ENCODE peak calls at places on chromosomes 11 and 22, in six cellular contexts. A is IMR-90, P is HEK293T, I is K562, G is HepG2, O is GM12878. U is an unnamed sample.

GRCh38 chr11:112588252-112588668 is 327.6 kb upstream of the PLET1 start:
- DNase-seq in A (peak; percentile 77), P (peak; percentile 76), I (peak; percentile 58), G (peak; percentile 71), O (peak; percentile 40), U (peak; percentile 69)

GRCh38 chr22:27146871-27147591 is 489.6 kb downstream of the MIAT start:
- DNase-seq in A (no peak), P (no peak), I (no peak), G (no peak), O (no peak), U (no peak)

GRCh38 chr11:76321820-76322524 is 59.0 kb downstream of the THAP12 start:
- DNase-seq in A (no peak), P (no peak), I (no peak), G (no peak), O (no peak), U (no peak)

GRCh38 chr11:2737876-2738275 is 38.1 kb upstream of the KCNQ1OT1 start:
- DNase-seq in A (no peak), P (no peak), I (peak; percentile 62), G (no peak), O (no peak), U (no peak)

GRCh38 chr22:19358195-19358594 is 66.7 kb upstream of the CLTCL1 start:
- DNase-seq in A (no peak), P (peak; percentile 3), I (no peak), G (no peak), O (no peak), U (no peak)

GRCh38 chr11:121810291-121810690 is 305.7 kb downstream of the BLID start:
- DNase-seq in A (peak; percentile 88), P (no peak), I (no peak), G (no peak), O (no peak), U (no peak)

GRCh38 chr11:118696673-118697226 is 17.3 kb upstream of the TREH start:
- DNase-seq in A (no peak), P (no peak), I (no peak), G (no peak), O (no peak), U (no peak)

GRCh38 chr22:32660292-32660691 is 141.2 kb upstream of the TIMP3 start:
- DNase-seq in A (peak; percentile 70), P (peak; percentile 83), I (peak; percentile 68), G (peak; percentile 78), O (no peak), U (peak; percentile 47)

GRCh38 chr11:61072316-61073109 is 29.8 kb upstream of the CD5 start:
- DNase-seq in A (no peak), P (no peak), I (no peak), G (no peak), O (no peak), U (no peak)

GRCh38 chr11:110349109-110349996 is 52.9 kb upstream of the RDX start:
- DNase-seq in A (no peak), P (no peak), I (no peak), G (no peak), O (peak; percentile 94), U (no peak)

GRCh38 chr22:20298110-20298802 is 21.6 kb downstream of the DGCR6L start:
- DNase-seq in A (no peak), P (no peak), I (peak; percentile 29), G (no peak), O (no peak), U (no peak)

DNA sequence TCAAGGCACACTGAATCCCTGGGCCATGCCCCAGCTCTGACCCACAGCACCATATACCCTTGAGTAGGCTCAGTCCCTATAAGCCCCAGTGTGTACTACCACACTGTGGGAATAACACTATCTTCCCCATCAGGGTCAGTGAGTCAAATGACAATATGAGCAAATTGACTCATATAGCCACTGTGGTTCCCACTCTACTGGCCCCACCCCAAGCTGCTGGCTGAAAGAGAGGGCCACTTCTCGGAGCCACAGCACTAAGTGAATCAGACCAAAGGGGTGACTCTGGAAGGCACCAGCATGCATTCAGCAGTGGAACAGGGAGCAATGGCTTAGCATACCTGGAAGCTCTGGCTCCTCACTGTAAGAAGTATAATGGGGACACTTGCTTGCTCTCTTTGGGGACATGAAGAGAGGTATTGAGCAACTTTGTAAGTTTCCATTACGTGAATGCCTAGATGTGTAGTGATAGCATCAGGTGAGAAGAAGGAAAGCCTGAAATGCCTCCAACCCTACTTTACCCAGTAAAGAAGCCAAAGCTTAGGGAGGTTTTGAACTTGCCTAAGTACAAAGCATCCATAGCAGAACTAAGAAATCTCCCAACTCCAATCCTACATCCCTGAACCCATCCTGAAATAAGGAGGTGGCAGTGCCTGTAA is 13.5 kb downstream of the CD59 start:
- DNase-seq in A (peak; percentile 80), P (no peak), I (peak; percentile 61), G (no peak), O (peak; percentile 34), U (peak; percentile 58)
- TF ChIP-seq BHLHE40 in A (no peak), P (no peak), I (no peak), G (no peak), O (no peak), U (no peak)

DNA sequence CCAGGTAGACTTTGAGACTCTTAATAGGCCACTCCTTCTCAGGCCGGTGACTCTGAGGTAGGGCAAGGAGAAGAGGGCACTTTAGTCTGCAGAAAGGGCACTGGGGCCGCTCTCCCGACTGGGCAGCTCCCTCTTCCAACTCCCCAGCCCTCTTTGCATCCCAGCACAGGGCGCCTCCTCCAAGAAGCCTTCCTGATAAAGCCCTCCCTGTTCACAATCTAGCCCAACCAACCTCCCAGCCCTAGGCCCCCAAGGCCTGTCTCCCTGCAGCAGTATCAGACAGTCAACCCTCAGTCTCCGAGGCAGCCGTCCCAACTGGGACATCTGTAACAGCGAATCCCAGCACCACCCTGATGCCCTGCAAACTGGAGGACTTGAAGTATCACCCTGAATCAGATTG is 14.3 kb upstream of the PDE2A start:
- DNase-seq in A (no peak), P (no peak), I (no peak), G (no peak), O (no peak), U (no peak)
- TF ChIP-seq BHLHE40 in A (no peak), P (no peak), I (no peak), G (no peak), O (no peak), U (no peak)

DNA sequence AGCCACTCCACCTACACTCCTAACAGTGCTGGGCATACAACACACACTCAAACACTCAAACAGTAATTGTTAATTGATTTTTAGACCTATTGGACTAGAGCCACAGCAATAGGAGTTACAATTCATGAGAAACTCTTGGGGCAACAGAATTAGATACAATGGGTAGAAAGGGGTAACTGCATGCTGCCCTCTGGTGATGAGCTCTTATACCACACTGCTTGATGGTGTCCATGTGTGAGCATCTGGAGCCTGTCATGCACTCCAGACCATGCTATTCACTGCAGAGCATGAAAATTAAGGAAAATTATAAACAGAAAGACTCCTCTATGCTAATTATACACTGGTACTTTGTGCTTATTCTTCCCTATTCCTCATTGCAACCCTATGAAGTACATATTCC is 975.5 kb upstream of the CCDC90B start:
- DNase-seq in A (no peak), P (no peak), I (no peak), G (no peak), O (no peak), U (no peak)
- TF ChIP-seq BHLHE40 in A (no peak), P (no peak), I (no peak), G (no peak), O (no peak), U (no peak)

GRCh38 chr22:21650823-21651520 is 8.9 kb downstream of the SDF2L1 start:
- DNase-seq in A (no peak), P (no peak), I (no peak), G (no peak), O (no peak), U (no peak)

GRCh38 chr22:21651521-21652009 is 9.5 kb downstream of the SDF2L1 start:
- DNase-seq in A (no peak), P (no peak), I (peak; percentile 89), G (no peak), O (no peak), U (no peak)

GRCh38 chr22:21650280-21650679 is 8.2 kb downstream of the SDF2L1 start:
- DNase-seq in A (no peak), P (no peak), I (no peak), G (no peak), O (no peak), U (no peak)

GRCh38 chr22:21652547-21653545 is 10.7 kb downstream of the SDF2L1 start:
- DNase-seq in A (no peak), P (no peak), I (peak; percentile 85), G (no peak), O (no peak), U (no peak)

GRCh38 chr22:21652010-21652546 is 10.0 kb downstream of the SDF2L1 start:
- DNase-seq in A (peak; percentile 81), P (peak; percentile 93), I (peak; percentile 100), G (peak; percentile 84), O (peak; percentile 51), U (peak; percentile 72)
- TF ChIP-seq BHLHE40 in A (no peak), P (no peak), I (peak; percentile 8), G (no peak), O (no peak), U (no peak)

GRCh38 chr11:12554122-12554521 is 120.1 kb upstream of the TEAD1 start:
- DNase-seq in A (no peak), P (no peak), I (no peak), G (no peak), O (no peak), U (no peak)

GRCh38 chr11:12559011-12559410 is 115.2 kb upstream of the TEAD1 start:
- DNase-seq in A (no peak), P (no peak), I (no peak), G (no peak), O (no peak), U (no peak)

GRCh38 chr11:12556788-12557384 is 117.3 kb upstream of the TEAD1 start:
- DNase-seq in A (peak; percentile 96), P (no peak), I (no peak), G (peak; percentile 39), O (no peak), U (peak; percentile 80)

GRCh38 chr11:12552677-12553076 is 121.5 kb upstream of the TEAD1 start:
- DNase-seq in A (peak; percentile 90), P (no peak), I (no peak), G (no peak), O (no peak), U (no peak)

GRCh38 chr11:12556155-12556554 is 118.1 kb upstream of the TEAD1 start:
- DNase-seq in A (peak; percentile 62), P (no peak), I (no peak), G (no peak), O (no peak), U (peak; percentile 5)
- TF ChIP-seq BHLHE40 in A (peak; percentile 31), P (no peak), I (no peak), G (no peak), O (no peak), U (no peak)

GRCh38 chr11:111550258-111550657 is 9.7 kb downstream of the LAYN start:
- DNase-seq in A (no peak), P (no peak), I (no peak), G (no peak), O (no peak), U (no peak)

GRCh38 chr11:111555255-111555654 is 14.7 kb downstream of the LAYN start:
- DNase-seq in A (peak; percentile 79), P (no peak), I (no peak), G (no peak), O (no peak), U (no peak)

GRCh38 chr11:111557425-111558111 is 17.0 kb downstream of the LAYN start:
- DNase-seq in A (peak; percentile 99), P (no peak), I (no peak), G (peak; percentile 14), O (no peak), U (peak; percentile 53)

GRCh38 chr11:111549869-111550203 is 9.3 kb downstream of the LAYN start:
- DNase-seq in A (no peak), P (no peak), I (no peak), G (no peak), O (no peak), U (no peak)

GRCh38 chr11:111554532-111554931 is 14.0 kb downstream of the LAYN start:
- DNase-seq in A (no peak), P (no peak), I (no peak), G (no peak), O (no peak), U (no peak)
- TF ChIP-seq BHLHE40 in A (no peak), P (no peak), I (no peak), G (no peak), O (no peak), U (no peak)

U was measured in A549.